ENCODE peak calls at places on chromosomes 5 and 9, in six cellular contexts. E, R, F, Z, I and A are unnamed samples.

GRCh38 chr9:83698976-83699585 is 8.7 kb downstream of the UBQLN1 start:
- DNase-seq in E (no peak), I (no peak), R (no peak), Z (no peak), F (no peak), A (no peak)

GRCh38 chr5:151739939-151740335 is 18.5 kb downstream of the ATOX1 start:
- DNase-seq in R (no peak), F (no peak), E (peak; percentile 93), Z (peak; percentile 90), I (peak; percentile 94), A (no peak)

GRCh38 chr9:35962126-35962906 is 4.4 kb upstream of the OR2S2 start:
- DNase-seq in I (peak; percentile 85), F (peak; percentile 90), E (no peak), Z (peak; percentile 72), R (no peak), A (no peak)

GRCh38 chr9:92393686-92394085 is 10.7 kb downstream of the OGN start:
- DNase-seq in Z (peak; percentile 60), I (no peak), F (no peak), E (no peak), R (no peak), A (no peak)

GRCh38 chr9:93134018-93134739 is at the start of gene NINJ1:
- DNase-seq in E (no peak), Z (peak; percentile 72), F (peak; percentile 65), R (peak; percentile 95), I (peak; percentile 60), A (peak; percentile 43)

GRCh38 chr5:124289641-124290201 is 456.7 kb downstream of the ZNF608 start:
- DNase-seq in Z (peak; percentile 13), R (no peak), I (no peak), F (peak; percentile 90), E (no peak), A (no peak)

GRCh38 chr5:151904921-151905320 is 19.7 kb downstream of the GLRA1 start:
- DNase-seq in F (no peak), Z (no peak), R (no peak), E (no peak), I (no peak), A (no peak)

GRCh38 chr5:173522518-173522917 is 93.9 kb downstream of the BOD1 start:
- DNase-seq in R (no peak), I (no peak), F (no peak), E (no peak), Z (no peak), A (no peak)

GRCh38 chr9:109953813-109954489 is 174.0 kb downstream of the PALM2AKAP2 start:
- DNase-seq in Z (no peak), I (no peak), F (no peak), E (no peak), R (no peak), A (no peak)
- TF ChIP-seq CTCF in Z (peak; percentile 38), I (no peak), F (peak; percentile 62), E (peak; percentile 5), R (peak; percentile 46), A (peak; percentile 27)

DNA sequence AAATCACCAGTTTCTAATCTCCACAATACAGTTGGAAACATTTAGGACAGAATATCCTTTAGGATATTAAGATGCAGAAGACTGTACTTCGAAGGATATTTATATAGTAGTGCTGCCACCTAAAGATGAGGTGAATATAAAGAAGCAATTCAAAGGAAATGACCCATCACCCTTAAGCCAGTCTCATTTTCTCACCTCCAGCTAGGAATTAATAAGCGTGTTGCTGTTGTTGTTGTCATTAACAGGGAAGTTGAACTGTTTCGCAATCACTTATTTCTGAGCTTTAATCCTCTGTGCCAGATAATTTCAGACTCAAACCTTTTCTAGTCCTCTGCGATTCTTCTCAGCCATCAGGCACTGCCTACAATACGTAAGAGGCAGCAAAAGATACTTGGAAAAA is 7.8 kb upstream of the PURA start:
- DNase-seq in I (no peak), R (no peak), F (no peak), Z (no peak), E (no peak), A (no peak)
- TF ChIP-seq CTCF in I (no peak), R (no peak), F (no peak), Z (no peak), E (no peak), A (no peak)

DNA sequence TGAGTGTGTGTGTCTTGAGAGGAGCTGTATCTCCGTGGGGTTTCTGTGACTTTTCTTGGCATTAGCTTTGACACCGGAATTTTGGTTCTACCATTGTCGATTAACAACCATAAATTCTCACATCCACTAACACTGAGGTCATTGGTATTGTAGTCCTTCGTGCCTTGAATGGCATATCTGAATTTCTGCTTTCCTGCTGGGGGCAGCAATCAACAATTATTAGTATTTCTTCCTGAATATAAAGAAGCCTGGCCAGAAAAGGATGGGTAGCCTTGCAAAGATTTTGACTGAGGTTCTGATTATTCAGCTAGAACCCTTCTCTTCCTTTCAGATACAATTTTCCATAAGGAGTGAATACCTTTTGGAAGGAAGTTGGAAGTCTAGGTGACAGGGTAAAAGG is 33.5 kb upstream of the SHOC1 start:
- DNase-seq in F (no peak), R (no peak), Z (peak; percentile 58), I (no peak), E (no peak), A (no peak)
- TF ChIP-seq CTCF in F (no peak), R (peak; percentile 14), Z (peak; percentile 2), I (no peak), E (peak; percentile 7), A (no peak)

DNA sequence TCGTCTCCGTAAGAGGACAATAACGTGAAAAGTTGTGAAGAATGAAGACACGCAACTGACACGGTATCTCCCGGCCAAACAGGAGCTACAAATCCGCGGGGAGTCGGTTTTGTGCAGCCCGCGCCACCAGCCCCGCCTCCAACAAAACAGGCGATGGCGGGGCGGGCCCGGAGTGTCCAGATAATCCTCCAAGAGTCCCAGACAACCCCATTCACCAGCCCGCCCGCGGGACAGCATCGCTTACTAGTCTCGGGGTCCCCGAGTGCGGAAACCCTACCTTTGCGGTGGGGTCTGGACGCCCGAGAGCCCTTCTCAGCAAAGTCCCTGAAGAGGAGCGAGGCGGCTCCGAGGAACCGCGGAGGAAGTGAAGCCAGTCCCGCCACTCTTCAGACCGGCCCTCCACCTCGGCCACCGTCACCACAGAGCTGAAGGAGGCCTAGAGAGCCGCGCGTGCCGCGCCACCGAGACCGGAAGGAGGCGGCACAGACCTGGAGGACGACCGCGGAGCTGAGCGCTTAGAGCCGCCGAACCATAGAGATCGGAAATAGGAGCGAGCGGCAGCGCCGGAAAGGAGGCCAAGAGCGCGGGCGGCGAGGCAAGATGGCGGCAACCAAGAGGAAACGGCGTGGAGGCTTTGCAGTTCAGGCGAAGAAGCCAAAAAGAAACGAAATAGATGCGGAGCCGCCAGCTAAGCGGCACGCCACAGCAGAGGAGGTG is at the start of the genes BRIX1 and RAD1:
- DNase-seq in I (peak; percentile 98), E (peak; percentile 86), Z (peak; percentile 98), R (peak; percentile 97), F (peak; percentile 96), A (peak; percentile 91)
- TF ChIP-seq CTCF in I (no peak), E (peak; percentile 32), Z (no peak), R (no peak), F (no peak), A (no peak)